ENCODE peak calls at places on chromosomes 3 and 15, in five cellular contexts. J is OCI-LY7, M is body of pancreas, I is cardiac fibroblast, Y is IMR-90. S is an unnamed sample.

GRCh38 chr15:73804421-73804820 is 51.3 kb upstream of the INSYN1 start:
- DNase-seq in J (no peak), M (no peak), I (no peak), Y (no peak), S (no peak)

GRCh38 chr3:133899309-133899708 is 3.6 kb upstream of the RAB6B start:
- DNase-seq in I (no peak), M (no peak), J (no peak), Y (no peak), S (no peak)

GRCh38 chr3:49019941-49020334 is 1.6 kb upstream of the DALRD3 start:
- DNase-seq in I (peak; percentile 29), J (no peak), Y (no peak), M (no peak), S (no peak)

GRCh38 chr3:196431193-196432136 is 762 bp downstream of the UBXN7 start:
- DNase-seq in I (peak; percentile 69), J (peak; percentile 72), M (no peak), Y (peak; percentile 62), S (peak; percentile 67)

GRCh38 chr3:141243295-141243707 is 11.7 kb downstream of the PXYLP1 start:
- DNase-seq in M (no peak), I (peak; percentile 42), J (no peak), Y (peak; percentile 36), S (no peak)

GRCh38 chr15:42427429-42428223 is 63.3 kb downstream of the ZNF106 start:
- DNase-seq in Y (peak; percentile 95), I (peak; percentile 92), J (no peak), M (no peak), S (no peak)

GRCh38 chr3:11651900-11652299 is 8.2 kb upstream of the VGLL4 start:
- DNase-seq in I (peak; percentile 77), Y (peak; percentile 63), J (peak; percentile 56), M (no peak), S (peak; percentile 36)

GRCh38 chr3:45915518-45916231 is 27.6 kb upstream of the CXCR6 start:
- DNase-seq in J (no peak), I (peak; percentile 79), M (no peak), Y (peak; percentile 94), S (peak; percentile 59)

GRCh38 chr15:96470682-96471290 is 140.3 kb downstream of the NR2F2 start:
- DNase-seq in Y (no peak), M (no peak), I (no peak), J (no peak), S (no peak)

GRCh38 chr3:115512565-115513410 is 110.5 kb upstream of the GAP43 start:
- DNase-seq in Y (peak; percentile 38), J (no peak), I (peak; percentile 49), M (peak; percentile 22), S (peak; percentile 55)

GRCh38 chr3:190984502-190985244 is 122.2 kb upstream of the GMNC start:
- DNase-seq in J (no peak), M (no peak), I (no peak), Y (no peak), S (no peak)

GRCh38 chr3:38843898-38844297 is 27.9 kb upstream of the SCN10A start:
- DNase-seq in M (no peak), I (peak; percentile 81), Y (peak; percentile 70), J (peak; percentile 10), S (peak; percentile 52)

GRCh38 chr3:180265551-180265950 is 228.8 kb upstream of the PEX5L start:
- DNase-seq in Y (peak; percentile 67), M (no peak), J (no peak), I (peak; percentile 58), S (no peak)

GRCh38 chr3:10006048-10006761 is 19.6 kb upstream of the EMC3 start:
- DNase-seq in J (no peak), Y (no peak), I (no peak), M (no peak), S (no peak)

GRCh38 chr3:150783334-150783733 is 20.4 kb upstream of the SIAH2 start:
- DNase-seq in Y (no peak), J (no peak), M (no peak), I (peak; percentile 44), S (no peak)

GRCh38 chr3:142863010-142863787 is 25.7 kb downstream of the PCOLCE2 start:
- DNase-seq in I (peak; percentile 25), J (no peak), Y (no peak), M (no peak), S (no peak)

GRCh38 chr3:151372063-151372820 is 12.3 kb downstream of the P2RY12 start:
- DNase-seq in Y (peak; percentile 59), J (no peak), I (peak; percentile 42), M (no peak), S (no peak)

GRCh38 chr3:17740703-17741102 is 1.7 kb downstream of the TBC1D5 start:
- DNase-seq in I (peak; percentile 66), J (peak; percentile 67), M (no peak), Y (peak; percentile 83), S (peak; percentile 68)

GRCh38 chr15:75061272-75061671 is 37.9 kb downstream of the PPCDC start:
- DNase-seq in I (peak; percentile 47), Y (peak; percentile 62), J (no peak), M (no peak), S (no peak)

GRCh38 chr3:140378571-140379340 is 299.1 kb upstream of the TRIM42 start:
- DNase-seq in I (no peak), Y (no peak), J (no peak), M (no peak), S (no peak)

GRCh38 chr3:13279532-13279910 is 140.6 kb downstream of the NUP210 start:
- DNase-seq in M (no peak), I (no peak), J (no peak), Y (no peak), S (no peak)

GRCh38 chr15:47374222-47374621 is 343.1 kb upstream of the SEMA6D start:
- DNase-seq in Y (peak; percentile 42), M (no peak), I (peak; percentile 65), J (no peak), S (no peak)

GRCh38 chr3:82088749-82089148 is 327.3 kb upstream of the GBE1 start:
- DNase-seq in I (no peak), M (no peak), J (no peak), Y (no peak), S (no peak)

GRCh38 chr3:33833408-33834116 is 35.1 kb downstream of the PDCD6IP start:
- DNase-seq in J (no peak), I (no peak), M (no peak), Y (no peak), S (no peak)

GRCh38 chr3:175861916-175862315 is 1002.8 kb downstream of the NAALADL2 start:
- DNase-seq in Y (no peak), M (no peak), I (no peak), J (no peak), S (no peak)

GRCh38 chr3:71117572-71118247 is 465.8 kb downstream of the FOXP1 start:
- DNase-seq in Y (peak; percentile 69), J (no peak), I (peak; percentile 51), M (no peak), S (no peak)

GRCh38 chr15:58510715-58511465 is 79.1 kb downstream of the LIPC start:
- DNase-seq in J (no peak), M (no peak), I (peak; percentile 84), Y (peak; percentile 51), S (no peak)

GRCh38 chr3:43138488-43139231 is 32.8 kb upstream of the POMGNT2 start:
- DNase-seq in Y (no peak), M (no peak), I (no peak), J (no peak), S (no peak)

GRCh38 chr3:66195347-66195783 is 25.4 kb upstream of the SLC25A26 start:
- DNase-seq in J (no peak), Y (peak; percentile 68), M (peak; percentile 32), I (peak; percentile 55), S (peak; percentile 60)

GRCh38 chr15:85094685-85095084 is 113.0 kb downstream of the PDE8A start:
- DNase-seq in I (peak; percentile 59), Y (peak; percentile 74), M (no peak), J (no peak), S (no peak)

GRCh38 chr15:80462111-80462510 is 57.9 kb downstream of the ARNT2 start:
- DNase-seq in M (no peak), I (no peak), J (no peak), Y (no peak), S (no peak)

GRCh38 chr15:80462836-80463512 is 58.8 kb downstream of the ARNT2 start:
- DNase-seq in M (no peak), J (no peak), I (no peak), Y (no peak), S (no peak)

GRCh38 chr15:80467311-80467714 is 63.1 kb downstream of the ARNT2 start:
- DNase-seq in I (no peak), M (no peak), J (no peak), Y (no peak), S (no peak)

GRCh38 chr15:80466543-80466942 is 62.4 kb downstream of the ARNT2 start:
- DNase-seq in I (no peak), M (no peak), J (no peak), Y (no peak), S (no peak)

GRCh38 chr15:80464952-80465645 is 60.9 kb downstream of the ARNT2 start:
- DNase-seq in J (no peak), I (no peak), Y (peak; percentile 69), M (no peak), S (no peak)
- TF ChIP-seq CTCF in J (no peak), I (no peak), Y (no peak), M (no peak), S (no peak)

GRCh38 chr3:188202358-188203138 is 48.6 kb downstream of the LPP start:
- DNase-seq in Y (no peak), I (no peak), J (no peak), M (no peak), S (no peak)
- TF ChIP-seq CTCF in Y (no peak), I (no peak), J (peak; percentile 35), M (no peak), S (no peak)

GRCh38 chr15:29821416-29822099 is 710 bp downstream of the TJP1 start:
- DNase-seq in J (no peak), M (peak; percentile 88), Y (peak; percentile 85), I (peak; percentile 83), S (peak; percentile 92)
- TF ChIP-seq CTCF in J (no peak), M (peak; percentile 36), Y (peak; percentile 41), I (peak; percentile 36), S (peak; percentile 28)

GRCh38 chr3:194871143-194871863 is 185.6 kb downstream of the FAM43A start:
- DNase-seq in Y (peak; percentile 91), J (peak; percentile 18), I (peak; percentile 86), M (peak; percentile 49), S (peak; percentile 93)

GRCh38 chr3:194870394-194871110 is 184.9 kb downstream of the FAM43A start:
- DNase-seq in J (no peak), M (no peak), Y (peak; percentile 31), I (peak; percentile 36), S (peak; percentile 76)

GRCh38 chr3:194868831-194869230 is 183.1 kb downstream of the FAM43A start:
- DNase-seq in Y (no peak), M (no peak), I (no peak), J (no peak), S (no peak)

GRCh38 chr3:194867270-194867983 is 181.7 kb downstream of the FAM43A start:
- DNase-seq in M (peak; percentile 26), J (no peak), Y (no peak), I (peak; percentile 17), S (peak; percentile 50)

DNA sequence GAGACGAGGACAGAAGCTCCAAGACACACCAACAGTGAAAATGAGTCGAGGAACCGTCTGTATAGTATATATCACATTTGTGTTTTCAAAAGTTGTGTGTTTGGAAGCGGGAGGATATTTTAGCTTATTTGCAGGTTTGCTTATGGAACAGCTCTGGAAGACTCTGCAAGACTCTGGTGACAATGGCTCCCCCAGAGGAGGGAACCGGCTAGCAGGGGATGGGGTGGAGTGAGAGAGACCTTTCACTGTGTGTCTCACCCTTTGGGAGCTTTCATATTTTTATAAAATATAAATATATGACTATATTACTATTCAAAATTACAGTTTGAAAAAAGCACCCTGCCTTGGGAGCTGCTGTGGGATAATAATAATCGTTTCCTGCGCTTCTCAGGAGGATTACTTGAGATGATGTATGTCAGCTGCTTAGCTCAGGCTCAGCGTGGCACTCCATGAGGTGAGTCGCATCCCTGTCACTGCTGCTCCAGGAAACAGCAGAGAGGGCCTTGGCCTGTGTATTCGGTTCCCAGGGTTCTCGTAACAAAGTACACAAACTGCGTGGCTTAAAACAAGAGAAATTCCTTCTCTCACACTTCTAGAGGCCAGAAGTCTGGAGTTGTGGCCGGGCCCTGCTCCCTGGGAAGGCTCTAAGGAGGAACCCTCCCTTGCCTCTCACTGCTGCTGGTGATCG is 183.9 kb downstream of the FAM43A start:
- DNase-seq in M (no peak), Y (peak; percentile 96), J (no peak), I (peak; percentile 86), S (no peak)
- TF ChIP-seq CTCF in M (no peak), Y (peak; percentile 6), J (peak; percentile 28), I (peak; percentile 16), S (no peak)